ENCODE peak calls at places on chromosomes 3 and 15, in four cellular contexts. N is activated CD4-positive, alpha-beta T cell treated with anti-CD3 and anti-CD28 coated beads, Interleukin-2, amount 10 ng/mL, durations not matched to agents 7 days and 5 days; B is AG08396; L is right atrium auricular region. W is an unnamed sample.

GRCh38 chr3:72259755-72260589 is 475.0 kb upstream of the PROK2 start:
- DNase-seq in N (no peak), B (no peak), L (no peak), W (no peak)

GRCh38 chr3:50675179-50676030 is 678 bp downstream of the DOCK3 start:
- DNase-seq in N (peak), B (no peak), L (peak), W (no peak)

GRCh38 chr15:82106671-82107070 is 60.9 kb upstream of the MEX3B start:
- DNase-seq in N (no peak), B (no peak), L (no peak), W (no peak)

GRCh38 chr15:53549697-53550315 is 209.7 kb downstream of the WDR72 start:
- DNase-seq in N (no peak), B (no peak), L (no peak), W (no peak)

GRCh38 chr15:100715571-100716455 is 113.4 kb downstream of the ASB7 start:
- DNase-seq in N (no peak), B (no peak), L (peak), W (no peak)

GRCh38 chr15:74320358-74321247 is 46.8 kb downstream of the CYP11A1 start:
- DNase-seq in N (peak), B (peak), L (peak), W (peak)

GRCh38 chr3:113167929-113168771 is 43.2 kb upstream of the BOC start:
- DNase-seq in N (no peak), B (no peak), L (no peak), W (no peak)

GRCh38 chr3:192940129-192940528 is 22.5 kb upstream of the MB21D2 start:
- DNase-seq in N (no peak), B (no peak), L (no peak), W (no peak)

GRCh38 chr3:141303481-141304223 is 64.7 kb upstream of the ZBTB38 start:
- DNase-seq in N (peak), B (peak), L (peak), W (peak)